ENCODE peak calls at places on chromosome 16, in four cellular contexts. One of them, this sample, is unnamed.

GRCh38 chr16:56357765-56358322 is 67.5 kb downstream of the AMFR start:
- DNase-seq in uterus: no peak
- DNase-seq in heart right ventricle: no peak
- DNase-seq in lung: no peak
- DNase-seq in this sample: peak; percentile 79

GRCh38 chr16:3242709-3243108 is 7.8 kb upstream of the ZNF200 start:
- DNase-seq in uterus: no peak
- DNase-seq in heart right ventricle: no peak
- DNase-seq in lung: no peak
- DNase-seq in this sample: no peak

GRCh38 chr16:79653337-79654000 is 52.9 kb upstream of the MAF start:
- DNase-seq in uterus: peak; percentile 32
- DNase-seq in lung: peak; percentile 43
- DNase-seq in heart right ventricle: peak; percentile 42
- DNase-seq in this sample: no peak

GRCh38 chr16:12709807-12710206 is 93.9 kb downstream of the CPPED1 start:
- DNase-seq in heart right ventricle: no peak
- DNase-seq in uterus: no peak
- DNase-seq in lung: no peak
- DNase-seq in this sample: no peak

GRCh38 chr16:51193879-51194278 is 42.8 kb upstream of the SALL1 start:
- DNase-seq in uterus: no peak
- DNase-seq in heart right ventricle: no peak
- DNase-seq in lung: no peak
- DNase-seq in this sample: no peak

GRCh38 chr16:87210949-87211348 is 106.2 kb downstream of the C16orf95 start:
- DNase-seq in heart right ventricle: no peak
- DNase-seq in uterus: no peak
- DNase-seq in lung: no peak
- DNase-seq in this sample: no peak

GRCh38 chr16:47499080-47499699 is 38.1 kb downstream of the PHKB start:
- DNase-seq in uterus: no peak
- DNase-seq in lung: no peak
- DNase-seq in heart right ventricle: no peak
- DNase-seq in this sample: no peak

GRCh38 chr16:22161999-22162657 is at the start of gene SDR42E2:
- DNase-seq in lung: no peak
- DNase-seq in heart right ventricle: no peak
- DNase-seq in uterus: no peak
- DNase-seq in this sample: no peak

GRCh38 chr16:67158637-67159600 is 790 bp downstream of the TRADD start:
- DNase-seq in lung: no peak
- DNase-seq in uterus: no peak
- DNase-seq in heart right ventricle: no peak
- DNase-seq in this sample: no peak

GRCh38 chr16:59368586-59368985 is 634.5 kb upstream of the GOT2 start:
- DNase-seq in lung: no peak
- DNase-seq in heart right ventricle: no peak
- DNase-seq in uterus: no peak
- DNase-seq in this sample: no peak

GRCh38 chr16:55283776-55284717 is 40.0 kb upstream of the IRX6 start:
- DNase-seq in heart right ventricle: no peak
- DNase-seq in lung: no peak
- DNase-seq in uterus: no peak
- DNase-seq in this sample: no peak

GRCh38 chr16:17375388-17376304 is 95.1 kb downstream of the XYLT1 start:
- DNase-seq in lung: no peak
- DNase-seq in heart right ventricle: no peak
- DNase-seq in uterus: no peak
- DNase-seq in this sample: no peak

GRCh38 chr16:14475370-14476139 is 154.5 kb downstream of the PARN start:
- DNase-seq in uterus: no peak
- DNase-seq in lung: no peak
- DNase-seq in heart right ventricle: no peak
- DNase-seq in this sample: no peak

GRCh38 chr16:88049020-88049419 is 97.8 kb downstream of the BANP start:
- DNase-seq in lung: no peak
- DNase-seq in heart right ventricle: no peak
- DNase-seq in uterus: no peak
- DNase-seq in this sample: no peak

GRCh38 chr16:23141500-23141899 is 7.8 kb downstream of the USP31 start:
- DNase-seq in uterus: no peak
- DNase-seq in lung: no peak
- DNase-seq in heart right ventricle: no peak
- DNase-seq in this sample: no peak

GRCh38 chr16:9836118-9836736 is 346.0 kb downstream of the GRIN2A start:
- DNase-seq in lung: no peak
- DNase-seq in uterus: no peak
- DNase-seq in heart right ventricle: peak; percentile 25
- DNase-seq in this sample: no peak

GRCh38 chr16:67936876-67937605 is 391 bp upstream of the PSMB10 start:
- DNase-seq in uterus: no peak
- DNase-seq in lung: peak; percentile 80
- DNase-seq in heart right ventricle: peak; percentile 78
- DNase-seq in this sample: no peak

GRCh38 chr16:55647798-55648197 is 8.0 kb upstream of the SLC6A2 start:
- DNase-seq in lung: no peak
- DNase-seq in heart right ventricle: no peak
- DNase-seq in uterus: no peak
- DNase-seq in this sample: no peak

GRCh38 chr16:54503011-54503410 is 216.4 kb upstream of the IRX3 start:
- DNase-seq in heart right ventricle: peak; percentile 75
- DNase-seq in lung: peak; percentile 35
- DNase-seq in uterus: no peak
- DNase-seq in this sample: no peak

GRCh38 chr16:66515543-66516171 is 34.3 kb downstream of the TK2 start:
- DNase-seq in uterus: peak; percentile 44
- DNase-seq in heart right ventricle: no peak
- DNase-seq in lung: no peak
- DNase-seq in this sample: no peak

GRCh38 chr16:18950469-18951185 is 24.4 kb upstream of the SMG1 start:
- DNase-seq in lung: no peak
- DNase-seq in heart right ventricle: no peak
- DNase-seq in uterus: no peak
- DNase-seq in this sample: no peak

GRCh38 chr16:86283944-86284343 is 226.4 kb upstream of the FOXF1 start:
- DNase-seq in uterus: no peak
- DNase-seq in lung: no peak
- DNase-seq in heart right ventricle: no peak
- DNase-seq in this sample: no peak

GRCh38 chr16:4057439-4057877 is 58.8 kb downstream of the ADCY9 start:
- DNase-seq in heart right ventricle: no peak
- DNase-seq in uterus: no peak
- DNase-seq in lung: no peak
- DNase-seq in this sample: peak; percentile 72

GRCh38 chr16:4376126-4376819 is 4.6 kb downstream of the VASN start:
- DNase-seq in lung: peak; percentile 86
- DNase-seq in uterus: peak; percentile 92
- DNase-seq in heart right ventricle: peak; percentile 86
- DNase-seq in this sample: peak; percentile 92

GRCh38 chr16:70610273-70611223 is 35.8 kb upstream of the IL34 start:
- DNase-seq in lung: no peak
- DNase-seq in uterus: no peak
- DNase-seq in heart right ventricle: peak; percentile 57
- DNase-seq in this sample: no peak

GRCh38 chr16:67415872-67416793 is at the start of gene ZDHHC1:
- DNase-seq in heart right ventricle: peak; percentile 68
- DNase-seq in lung: peak; percentile 61
- DNase-seq in uterus: peak; percentile 61
- DNase-seq in this sample: peak; percentile 94

GRCh38 chr16:7792346-7792745 is 459.7 kb downstream of the RBFOX1 start:
- DNase-seq in uterus: no peak
- DNase-seq in lung: no peak
- DNase-seq in heart right ventricle: no peak
- DNase-seq in this sample: no peak

GRCh38 chr16:55842369-55843104 is 9.6 kb upstream of the CES1 start:
- DNase-seq in heart right ventricle: peak; percentile 35
- DNase-seq in uterus: no peak
- DNase-seq in lung: no peak
- DNase-seq in this sample: no peak

DNA sequence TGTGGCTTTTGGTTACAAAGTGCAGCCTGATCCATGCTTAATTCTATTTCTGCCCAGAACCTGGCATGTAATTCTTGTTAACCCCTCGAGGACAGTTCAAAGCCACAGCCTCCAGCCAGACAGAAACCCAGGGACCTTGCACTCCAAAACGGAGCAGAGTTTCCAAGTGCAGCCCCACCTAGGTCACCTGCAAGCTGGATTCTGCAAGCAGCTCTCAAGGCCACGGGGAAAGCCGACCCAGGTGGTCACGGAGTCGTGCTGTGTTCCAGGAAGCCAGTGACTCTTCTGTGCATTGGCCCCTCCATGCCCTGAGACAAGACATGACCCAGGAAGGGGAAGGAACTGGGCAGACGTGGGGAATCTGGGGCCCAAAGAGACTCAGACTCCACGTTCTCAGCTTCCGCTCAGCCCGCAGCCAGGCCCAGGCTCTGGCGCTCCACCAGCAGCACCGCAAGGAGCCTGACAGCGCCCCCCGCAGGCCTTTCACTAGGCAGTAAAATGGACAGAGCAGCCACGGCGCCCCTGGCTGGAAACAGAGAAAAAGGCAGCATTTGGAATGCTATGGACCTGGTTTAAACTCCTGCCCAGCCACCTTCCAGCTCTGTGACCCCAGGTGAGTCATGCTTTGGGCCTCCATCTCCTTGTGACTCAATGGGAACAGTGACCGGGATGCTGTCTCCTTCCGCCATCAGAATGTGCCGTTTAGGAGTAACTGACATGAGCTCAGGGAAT is 27.3 kb upstream of the GSG1L start:
- DNase-seq in lung: no peak
- DNase-seq in uterus: no peak
- DNase-seq in heart right ventricle: no peak
- DNase-seq in this sample: no peak
- TF ChIP-seq CTCF in lung: no peak
- TF ChIP-seq CTCF in uterus: no peak
- TF ChIP-seq CTCF in heart right ventricle: no peak
- TF ChIP-seq CTCF in this sample: peak; percentile 23

GRCh38 chr16:11303405-11304138 is 22.4 kb upstream of the PRM1 start:
- DNase-seq in heart right ventricle: no peak
- DNase-seq in uterus: no peak
- DNase-seq in lung: peak; percentile 71
- DNase-seq in this sample: no peak

GRCh38 chr16:11302977-11303376 is 21.8 kb upstream of the PRM1 start:
- DNase-seq in lung: peak; percentile 55
- DNase-seq in uterus: no peak
- DNase-seq in heart right ventricle: no peak
- DNase-seq in this sample: no peak

GRCh38 chr16:11299865-11300559 is 18.9 kb upstream of the PRM1 start:
- DNase-seq in heart right ventricle: no peak
- DNase-seq in uterus: no peak
- DNase-seq in lung: no peak
- DNase-seq in this sample: no peak

GRCh38 chr16:11300560-11300892 is 19.4 kb upstream of the PRM1 start:
- DNase-seq in lung: no peak
- DNase-seq in uterus: no peak
- DNase-seq in heart right ventricle: no peak
- DNase-seq in this sample: no peak

DNA sequence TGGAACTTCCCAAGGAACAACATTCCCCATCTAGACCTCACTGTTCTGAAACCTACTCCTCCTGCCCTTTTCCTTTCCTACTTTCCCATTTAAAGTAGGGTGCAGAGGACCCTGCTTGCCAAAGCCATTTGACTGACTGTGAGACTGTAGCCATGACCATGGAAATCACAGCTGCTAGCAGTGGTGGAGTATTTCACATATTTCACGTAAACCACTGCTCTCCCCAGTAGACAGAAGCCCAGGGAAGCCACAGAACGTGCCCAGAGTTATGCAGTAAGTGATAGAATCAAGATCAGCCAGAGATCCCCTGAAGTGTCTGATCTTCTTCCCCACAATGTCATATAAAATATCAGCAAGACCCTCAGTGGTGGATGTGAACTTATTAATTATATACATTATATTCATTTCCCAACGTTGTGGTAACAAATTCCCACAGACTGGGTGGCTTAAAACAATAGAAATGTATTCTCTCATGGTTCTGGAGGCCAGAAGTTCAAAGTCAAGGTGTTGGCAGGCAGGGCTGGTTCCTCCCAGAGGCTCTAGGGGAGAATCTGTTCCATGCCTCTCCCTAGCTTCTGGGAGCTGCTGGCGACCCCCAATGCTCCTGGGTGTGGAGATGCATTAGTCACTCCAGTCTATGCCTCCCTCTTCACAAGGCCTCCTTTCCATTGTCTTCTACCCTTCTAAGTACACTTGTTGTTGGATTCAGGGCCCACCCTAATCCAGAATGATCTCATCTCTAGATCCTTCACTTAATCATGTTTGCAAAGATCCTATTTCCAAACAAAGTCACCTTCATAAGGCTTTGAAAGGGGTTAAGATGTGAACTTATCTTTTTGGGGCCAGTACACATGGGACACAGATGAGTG is 20.7 kb upstream of the PRM1 start:
- DNase-seq in lung: no peak
- DNase-seq in heart right ventricle: no peak
- DNase-seq in uterus: no peak
- DNase-seq in this sample: no peak
- TF ChIP-seq CTCF in lung: no peak
- TF ChIP-seq CTCF in heart right ventricle: no peak
- TF ChIP-seq CTCF in uterus: no peak
- TF ChIP-seq CTCF in this sample: no peak

GRCh38 chr16:84728853-84729424 is 29.1 kb downstream of the USP10 start:
- DNase-seq in lung: no peak
- DNase-seq in uterus: no peak
- DNase-seq in heart right ventricle: no peak
- DNase-seq in this sample: no peak

GRCh38 chr16:84732674-84733352 is 33.0 kb downstream of the USP10 start:
- DNase-seq in lung: no peak
- DNase-seq in heart right ventricle: no peak
- DNase-seq in uterus: no peak
- DNase-seq in this sample: no peak

GRCh38 chr16:84729716-84730320 is 30.0 kb downstream of the USP10 start:
- DNase-seq in lung: no peak
- DNase-seq in heart right ventricle: no peak
- DNase-seq in uterus: no peak
- DNase-seq in this sample: no peak

GRCh38 chr16:84726670-84727467 is 27.1 kb downstream of the USP10 start:
- DNase-seq in lung: peak; percentile 35
- DNase-seq in heart right ventricle: no peak
- DNase-seq in uterus: no peak
- DNase-seq in this sample: no peak

GRCh38 chr16:84730406-84731106 is 30.8 kb downstream of the USP10 start:
- DNase-seq in heart right ventricle: peak; percentile 57
- DNase-seq in lung: peak; percentile 70
- DNase-seq in uterus: peak; percentile 79
- DNase-seq in this sample: no peak
- TF ChIP-seq CTCF in heart right ventricle: no peak
- TF ChIP-seq CTCF in lung: no peak
- TF ChIP-seq CTCF in uterus: no peak
- TF ChIP-seq CTCF in this sample: no peak

DNA sequence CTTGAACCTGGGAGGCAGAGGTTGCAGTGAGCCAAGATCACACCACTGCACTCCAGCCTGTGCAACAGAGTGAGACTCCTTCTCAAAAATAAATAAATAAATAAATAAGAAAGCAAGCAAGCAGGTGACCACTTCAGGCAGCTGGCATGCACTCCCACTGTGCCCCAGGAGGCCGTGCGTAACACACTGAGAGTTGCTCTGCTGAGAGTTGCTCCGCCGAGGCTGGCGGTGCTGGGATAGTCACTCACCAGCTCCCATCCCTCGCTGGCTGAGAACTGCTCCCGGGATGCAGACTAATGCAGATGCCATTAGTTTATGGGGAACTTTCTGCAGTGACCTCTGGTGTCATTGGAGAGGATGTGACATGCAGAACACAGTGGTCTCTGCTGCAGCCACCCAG is 105.7 kb upstream of the PLCG2 start:
- DNase-seq in lung: no peak
- DNase-seq in heart right ventricle: no peak
- DNase-seq in uterus: no peak
- DNase-seq in this sample: no peak
- TF ChIP-seq CTCF in lung: no peak
- TF ChIP-seq CTCF in heart right ventricle: no peak
- TF ChIP-seq CTCF in uterus: no peak
- TF ChIP-seq CTCF in this sample: no peak